ENCODE peak calls at places on chromosomes 16 and 17, in four cellular contexts. One of them, this sample, is unnamed.

GRCh38 chr16:19168173-19169080 is at the start of gene SYT17:
- DNase-seq in HCT116: no peak
- DNase-seq in K562: no peak
- DNase-seq in SK-N-SH: peak
- DNase-seq in this sample: no peak

GRCh38 chr16:81446318-81447275 is 2.0 kb downstream of the CMIP start:
- DNase-seq in HCT116: no peak
- DNase-seq in K562: peak
- DNase-seq in SK-N-SH: peak
- DNase-seq in this sample: no peak

GRCh38 chr16:11089504-11090124 is 145.2 kb downstream of the CLEC16A start:
- DNase-seq in HCT116: no peak
- DNase-seq in K562: no peak
- DNase-seq in SK-N-SH: no peak
- DNase-seq in this sample: no peak

GRCh38 chr16:2468142-2468724 is 2.9 kb upstream of the NTN3 start:
- DNase-seq in HCT116: no peak
- DNase-seq in K562: no peak
- DNase-seq in SK-N-SH: peak
- DNase-seq in this sample: no peak

GRCh38 chr16:81491522-81492188 is 47.0 kb downstream of the CMIP start:
- DNase-seq in HCT116: no peak
- DNase-seq in K562: no peak
- DNase-seq in SK-N-SH: no peak
- DNase-seq in this sample: no peak

GRCh38 chr16:67280090-67281015 is 1.0 kb downstream of the PLEKHG4 start:
- DNase-seq in HCT116: no peak
- DNase-seq in K562: no peak
- DNase-seq in SK-N-SH: no peak
- DNase-seq in this sample: no peak

GRCh38 chr17:12732366-12732765 is 56.9 kb upstream of the ARHGAP44 start:
- DNase-seq in HCT116: no peak
- DNase-seq in K562: no peak
- DNase-seq in SK-N-SH: no peak
- DNase-seq in this sample: no peak

GRCh38 chr16:3119286-3119685 is 6.9 kb downstream of the ZNF205 start:
- DNase-seq in HCT116: no peak
- DNase-seq in K562: no peak
- DNase-seq in SK-N-SH: no peak
- DNase-seq in this sample: no peak

DNA sequence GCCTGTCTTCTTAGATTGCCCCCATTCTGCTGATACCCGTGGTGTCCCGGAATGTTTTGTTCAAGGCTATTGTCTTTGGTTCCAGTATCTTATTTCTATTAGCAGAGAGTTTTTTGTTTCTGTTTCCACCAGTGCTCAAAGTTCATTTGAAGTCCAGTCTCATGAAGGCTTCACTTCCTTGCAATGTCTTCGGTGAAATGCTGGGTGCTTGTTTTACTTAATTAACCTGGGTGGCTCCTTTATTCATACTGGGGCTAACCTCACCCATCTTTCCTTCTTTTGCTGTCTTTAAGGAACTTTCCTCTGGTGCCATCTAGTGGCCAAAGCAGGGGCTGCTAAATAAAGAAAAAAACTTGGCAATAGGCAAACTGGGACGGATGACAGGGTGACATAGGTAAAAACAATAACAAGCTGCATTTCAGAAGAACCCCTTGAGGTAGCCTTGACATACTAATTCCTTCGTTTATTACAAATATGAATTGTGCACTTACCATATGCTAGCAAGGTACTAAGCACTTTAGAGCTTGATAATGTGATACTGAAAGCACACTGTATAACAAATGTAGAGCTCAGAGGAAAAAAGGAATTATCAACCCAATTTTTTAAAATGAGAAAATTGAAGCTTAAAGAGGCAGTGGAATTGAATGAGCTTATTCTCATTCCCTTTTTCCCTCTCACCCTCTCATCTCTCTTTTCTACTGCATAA is 2.8 kb upstream of the SMIM36 start:
- DNase-seq in HCT116: peak
- DNase-seq in K562: peak
- DNase-seq in SK-N-SH: peak
- DNase-seq in this sample: peak
- TF ChIP-seq YY1 in HCT116: peak
- TF ChIP-seq YY1 in K562: no peak
- TF ChIP-seq YY1 in SK-N-SH: no peak
- TF ChIP-seq YY1 in this sample: no peak

GRCh38 chr17:51611585-51611984 is 351.2 kb downstream of the UTP18 start:
- DNase-seq in HCT116: no peak
- DNase-seq in K562: no peak
- DNase-seq in SK-N-SH: peak
- DNase-seq in this sample: no peak

GRCh38 chr17:51610155-51610554 is 349.8 kb downstream of the UTP18 start:
- DNase-seq in HCT116: no peak
- DNase-seq in K562: no peak
- DNase-seq in SK-N-SH: no peak
- DNase-seq in this sample: no peak

GRCh38 chr17:51613255-51613654 is 352.9 kb downstream of the UTP18 start:
- DNase-seq in HCT116: no peak
- DNase-seq in K562: no peak
- DNase-seq in SK-N-SH: no peak
- DNase-seq in this sample: no peak

GRCh38 chr17:51610834-51611233 is 350.5 kb downstream of the UTP18 start:
- DNase-seq in HCT116: no peak
- DNase-seq in K562: no peak
- DNase-seq in SK-N-SH: no peak
- DNase-seq in this sample: no peak

GRCh38 chr17:51612692-51613091 is 352.3 kb downstream of the UTP18 start:
- DNase-seq in HCT116: no peak
- DNase-seq in K562: no peak
- DNase-seq in SK-N-SH: peak
- DNase-seq in this sample: no peak
- TF ChIP-seq ELF1 in HCT116: no peak
- TF ChIP-seq ELF1 in K562: no peak
- TF ChIP-seq ELF1 in SK-N-SH: no peak
- TF ChIP-seq ELF1 in this sample: no peak

DNA sequence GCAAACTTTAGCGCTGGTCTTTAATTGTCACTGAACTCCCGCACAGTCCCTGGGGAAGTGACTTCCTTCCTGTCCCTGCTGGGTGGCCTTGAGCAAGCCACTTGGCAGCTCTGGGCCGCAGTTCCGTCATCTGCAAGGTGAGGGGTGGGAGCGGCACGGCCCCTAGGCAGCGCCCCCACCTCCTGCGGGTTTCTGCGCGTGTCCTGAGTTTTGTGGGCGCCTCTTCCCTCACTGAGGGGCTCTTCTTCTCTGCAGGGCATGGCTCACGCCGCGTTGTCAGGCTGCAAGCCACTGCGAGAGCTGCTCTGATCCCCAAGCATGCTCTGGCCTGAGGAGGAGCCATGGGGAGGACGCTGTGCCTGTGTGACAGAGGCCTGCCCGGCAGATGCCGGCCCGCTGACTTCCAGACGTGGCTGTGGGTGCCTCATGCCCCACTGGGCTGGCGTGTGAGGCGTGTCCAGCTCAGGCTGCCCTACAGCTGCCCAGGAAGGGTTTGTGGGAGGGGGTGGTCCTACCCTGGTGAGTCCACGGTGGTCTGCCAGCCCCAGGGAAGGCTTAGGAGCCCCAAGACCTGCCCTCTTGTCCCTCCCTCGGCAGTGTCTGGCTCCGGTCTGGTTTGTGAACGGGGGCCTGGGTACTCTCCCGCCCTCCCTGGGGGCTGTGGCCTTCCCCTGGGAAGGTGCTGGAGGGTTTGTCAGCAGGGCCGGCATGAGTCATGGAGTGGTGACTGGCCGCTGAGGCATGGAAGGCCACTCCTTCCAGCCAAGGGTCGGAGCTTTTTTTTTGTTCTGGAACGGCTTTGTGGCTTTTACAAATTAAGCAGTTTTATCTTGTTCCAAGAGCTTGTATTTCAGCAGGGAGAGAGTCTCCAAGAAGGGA is 182.0 kb downstream of the SEC14L1 start:
- DNase-seq in HCT116: peak
- DNase-seq in K562: peak
- DNase-seq in SK-N-SH: peak
- DNase-seq in this sample: peak
- TF ChIP-seq YY1 in HCT116: peak
- TF ChIP-seq YY1 in K562: peak
- TF ChIP-seq YY1 in SK-N-SH: peak
- TF ChIP-seq YY1 in this sample: no peak

GRCh38 chr16:57528499-57529323 is 7.7 kb downstream of the CCDC102A start:
- DNase-seq in HCT116: no peak
- DNase-seq in K562: no peak
- DNase-seq in SK-N-SH: peak
- DNase-seq in this sample: no peak
- TF ChIP-seq ELF1 in HCT116: no peak
- TF ChIP-seq ELF1 in K562: no peak
- TF ChIP-seq ELF1 in SK-N-SH: no peak
- TF ChIP-seq ELF1 in this sample: no peak

GRCh38 chr17:44741316-44741715 is 17.5 kb upstream of the ADAM11 start:
- DNase-seq in HCT116: no peak
- DNase-seq in K562: no peak
- DNase-seq in SK-N-SH: no peak
- DNase-seq in this sample: no peak
- TF ChIP-seq YY1 in HCT116: no peak
- TF ChIP-seq YY1 in K562: no peak
- TF ChIP-seq YY1 in SK-N-SH: no peak
- TF ChIP-seq YY1 in this sample: no peak

DNA sequence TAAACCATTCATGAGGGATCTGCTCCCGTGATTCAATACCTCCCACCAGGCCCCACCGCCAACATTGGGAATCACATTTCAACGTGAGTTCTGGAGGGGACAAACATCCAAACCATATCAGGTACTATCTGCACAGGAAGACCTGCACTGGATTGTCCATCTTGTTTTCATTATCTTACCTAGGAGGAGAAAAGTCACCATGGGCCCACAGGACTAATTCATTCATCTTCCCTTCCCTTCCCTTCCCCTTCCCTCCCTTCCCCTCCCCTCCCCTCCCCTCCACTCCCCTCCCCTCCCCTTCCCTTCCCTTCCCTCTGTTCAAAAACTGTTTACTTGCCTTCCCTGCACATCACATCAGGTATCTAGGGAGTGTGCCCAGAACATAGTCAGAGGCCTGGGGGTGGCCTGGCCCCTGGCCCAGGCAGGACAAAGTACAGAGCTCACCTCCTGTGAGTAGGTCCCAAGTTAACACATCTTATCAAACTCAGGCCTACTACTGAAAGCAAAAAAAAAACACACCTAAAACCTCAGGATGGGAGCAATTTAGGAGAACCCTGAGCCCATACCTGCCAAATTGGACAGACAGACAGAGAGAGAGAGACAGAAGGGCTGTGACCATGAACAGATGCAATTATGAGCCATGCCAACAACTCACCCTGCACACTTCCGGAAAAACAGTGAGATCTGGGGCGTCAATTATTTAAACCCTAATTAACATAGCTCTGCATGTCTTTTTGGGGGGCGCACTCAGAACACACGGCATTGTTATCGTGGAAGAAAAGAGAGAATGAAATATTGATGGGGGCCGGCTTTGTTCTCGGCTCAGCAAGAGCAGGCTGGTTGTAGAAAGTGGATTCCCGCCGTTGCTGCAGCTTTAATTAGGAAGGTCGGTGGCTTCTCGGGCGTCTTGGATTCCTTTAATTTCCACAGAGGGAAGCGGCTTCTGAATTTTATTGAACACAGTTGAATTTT is 151.2 kb downstream of the IRX5 start:
- DNase-seq in HCT116: no peak
- DNase-seq in K562: no peak
- DNase-seq in SK-N-SH: no peak
- DNase-seq in this sample: no peak
- TF ChIP-seq ELF1 in HCT116: no peak
- TF ChIP-seq ELF1 in K562: no peak
- TF ChIP-seq ELF1 in SK-N-SH: no peak
- TF ChIP-seq ELF1 in this sample: no peak

GRCh38 chr17:36183001-36183810 is 6.8 kb upstream of the TBC1D3B start:
- DNase-seq in HCT116: peak
- DNase-seq in K562: peak
- DNase-seq in SK-N-SH: peak
- DNase-seq in this sample: peak
- TF ChIP-seq YY1 in HCT116: no peak
- TF ChIP-seq YY1 in K562: no peak
- TF ChIP-seq YY1 in SK-N-SH: no peak
- TF ChIP-seq YY1 in this sample: no peak

This sample was measured in HepG2.